ENCODE peak calls at places on chromosomes 4 and X, in six cellular contexts. One of them, this sample, is unnamed.
A peak's percentile ranks its signal among the peaks of the same experiment; 100 is the strongest.

GRCh38 chr4:136302566-136302965 is 1229.7 kb downstream of the PCDH18 start:
- DNase-seq in HepG2: no peak
- DNase-seq in K562: no peak
- DNase-seq in H1: no peak
- DNase-seq in GM12891: no peak
- DNase-seq in GM12878: no peak
- DNase-seq in this sample: no peak

GRCh38 chr4:130511776-130512175 is 1415.8 kb downstream of the C4orf33 start:
- DNase-seq in GM12878: no peak
- DNase-seq in H1: no peak
- DNase-seq in HepG2: no peak
- DNase-seq in K562: no peak
- DNase-seq in GM12891: no peak
- DNase-seq in this sample: no peak

GRCh38 chr4:147192679-147193078 is 247.0 kb upstream of the TTC29 start:
- DNase-seq in K562: no peak
- DNase-seq in GM12878: no peak
- DNase-seq in GM12891: no peak
- DNase-seq in H1: no peak
- DNase-seq in HepG2: no peak
- DNase-seq in this sample: no peak

GRCh38 chrX:11688201-11688600 is 22.5 kb upstream of the ARHGAP6 start:
- DNase-seq in GM12891: no peak
- DNase-seq in H1: no peak
- DNase-seq in GM12878: no peak
- DNase-seq in HepG2: no peak
- DNase-seq in K562: no peak
- DNase-seq in this sample: no peak

GRCh38 chrX:102892103-102892502 is 45.0 kb upstream of the RAB40AL start:
- DNase-seq in HepG2: no peak
- DNase-seq in GM12891: no peak
- DNase-seq in H1: no peak
- DNase-seq in K562: no peak
- DNase-seq in GM12878: no peak
- DNase-seq in this sample: no peak

GRCh38 chrX:119236599-119237525 is 777 bp downstream of the PGRMC1 start:
- DNase-seq in GM12878: no peak
- DNase-seq in GM12891: no peak
- DNase-seq in HepG2: no peak
- DNase-seq in K562: peak; percentile 44
- DNase-seq in H1: peak; percentile 45
- DNase-seq in this sample: peak; percentile 25

GRCh38 chr4:57040510-57040909 is 61.8 kb downstream of the POLR2B start:
- DNase-seq in K562: no peak
- DNase-seq in HepG2: no peak
- DNase-seq in GM12878: no peak
- DNase-seq in H1: no peak
- DNase-seq in GM12891: no peak
- DNase-seq in this sample: no peak

GRCh38 chrX:45497290-45497689 is 296.6 kb upstream of the DIPK2B start:
- DNase-seq in HepG2: no peak
- DNase-seq in H1: no peak
- DNase-seq in K562: no peak
- DNase-seq in GM12878: no peak
- DNase-seq in GM12891: no peak
- DNase-seq in this sample: no peak

GRCh38 chr4:151052785-151053184 is 37.7 kb upstream of the LRBA start:
- DNase-seq in HepG2: no peak
- DNase-seq in GM12878: no peak
- DNase-seq in K562: no peak
- DNase-seq in GM12891: no peak
- DNase-seq in H1: no peak
- DNase-seq in this sample: no peak

GRCh38 chr4:78776031-78776728 is at the start of gene BMP2K:
- DNase-seq in K562: peak; percentile 88
- DNase-seq in H1: peak; percentile 82
- DNase-seq in HepG2: peak; percentile 57
- DNase-seq in GM12891: peak; percentile 66
- DNase-seq in GM12878: no peak
- DNase-seq in this sample: peak; percentile 61

GRCh38 chr4:37726666-37727065 is 40.5 kb upstream of the RELL1 start:
- DNase-seq in GM12878: no peak
- DNase-seq in K562: no peak
- DNase-seq in HepG2: no peak
- DNase-seq in H1: no peak
- DNase-seq in GM12891: no peak
- DNase-seq in this sample: no peak

GRCh38 chrX:71910526-71911022 is at the start of gene NHSL2:
- DNase-seq in HepG2: no peak
- DNase-seq in H1: peak; percentile 53
- DNase-seq in GM12891: no peak
- DNase-seq in K562: no peak
- DNase-seq in GM12878: no peak
- DNase-seq in this sample: no peak

GRCh38 chr4:4432341-4433125 is 45.6 kb downstream of the NSG1 start:
- DNase-seq in H1: no peak
- DNase-seq in GM12891: no peak
- DNase-seq in HepG2: no peak
- DNase-seq in GM12878: no peak
- DNase-seq in K562: no peak
- DNase-seq in this sample: no peak

GRCh38 chr4:177509346-177509745 is 67.1 kb upstream of the AGA start:
- DNase-seq in H1: no peak
- DNase-seq in K562: no peak
- DNase-seq in GM12878: no peak
- DNase-seq in GM12891: no peak
- DNase-seq in HepG2: no peak
- DNase-seq in this sample: no peak

GRCh38 chr4:8850830-8851188 is 20.8 kb downstream of the HMX1 start:
- DNase-seq in GM12891: no peak
- DNase-seq in HepG2: no peak
- DNase-seq in GM12878: no peak
- DNase-seq in H1: peak; percentile 39
- DNase-seq in K562: no peak
- DNase-seq in this sample: no peak

GRCh38 chr4:8285976-8286718 is 16.6 kb downstream of the HTRA3 start:
- DNase-seq in GM12891: no peak
- DNase-seq in HepG2: no peak
- DNase-seq in K562: no peak
- DNase-seq in GM12878: no peak
- DNase-seq in H1: no peak
- DNase-seq in this sample: no peak

GRCh38 chr4:7199129-7199725 is 6.9 kb downstream of the SORCS2 start:
- DNase-seq in H1: no peak
- DNase-seq in GM12878: no peak
- DNase-seq in K562: no peak
- DNase-seq in HepG2: no peak
- DNase-seq in GM12891: no peak
- DNase-seq in this sample: no peak

GRCh38 chrX:27679281-27679680 is 89.1 kb downstream of the DCAF8L2 start:
- DNase-seq in K562: no peak
- DNase-seq in GM12878: no peak
- DNase-seq in GM12891: no peak
- DNase-seq in H1: no peak
- DNase-seq in HepG2: no peak
- DNase-seq in this sample: no peak

GRCh38 chr4:19880205-19880604 is 371.5 kb upstream of the SLIT2 start:
- DNase-seq in K562: no peak
- DNase-seq in HepG2: no peak
- DNase-seq in GM12891: no peak
- DNase-seq in H1: no peak
- DNase-seq in GM12878: no peak
- DNase-seq in this sample: no peak

GRCh38 chr4:182724414-182724813 is 192.8 kb downstream of the DCTD start:
- DNase-seq in HepG2: no peak
- DNase-seq in H1: no peak
- DNase-seq in K562: no peak
- DNase-seq in GM12891: no peak
- DNase-seq in GM12878: no peak
- DNase-seq in this sample: no peak

GRCh38 chr4:155514628-155515027 is 137.9 kb upstream of the MAP9 start:
- DNase-seq in H1: no peak
- DNase-seq in GM12878: no peak
- DNase-seq in K562: no peak
- DNase-seq in GM12891: no peak
- DNase-seq in HepG2: no peak
- DNase-seq in this sample: no peak

DNA sequence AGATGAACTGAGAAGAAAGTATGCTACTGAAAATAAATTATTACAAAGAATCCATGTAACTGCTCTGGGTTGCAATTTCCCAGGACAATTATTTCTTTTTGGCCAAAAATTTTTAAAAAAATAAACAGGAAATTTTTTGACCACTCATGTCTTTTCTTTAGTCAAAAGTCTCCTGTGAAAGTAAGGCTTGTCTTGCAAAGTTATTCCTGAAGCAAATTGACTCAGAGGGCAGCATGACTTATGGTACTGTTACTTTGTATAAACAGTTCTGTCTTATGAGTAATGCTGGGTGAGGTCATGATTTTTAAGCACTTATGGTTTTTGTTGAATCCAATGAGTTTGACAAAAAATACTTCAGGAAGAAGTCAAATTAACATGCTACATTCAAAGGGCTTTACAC is 292.8 kb upstream of the ARSJ start:
- DNase-seq in GM12878: no peak
- DNase-seq in HepG2: no peak
- DNase-seq in K562: no peak
- DNase-seq in GM12891: no peak
- DNase-seq in H1: no peak
- DNase-seq in this sample: no peak
- TF ChIP-seq POLR2AphosphoS5 in GM12878: no peak
- TF ChIP-seq POLR2AphosphoS5 in HepG2: no peak
- TF ChIP-seq POLR2AphosphoS5 in K562: no peak
- TF ChIP-seq POLR2AphosphoS5 in GM12891: no peak
- TF ChIP-seq POLR2AphosphoS5 in H1: no peak
- TF ChIP-seq POLR2AphosphoS5 in this sample: no peak

DNA sequence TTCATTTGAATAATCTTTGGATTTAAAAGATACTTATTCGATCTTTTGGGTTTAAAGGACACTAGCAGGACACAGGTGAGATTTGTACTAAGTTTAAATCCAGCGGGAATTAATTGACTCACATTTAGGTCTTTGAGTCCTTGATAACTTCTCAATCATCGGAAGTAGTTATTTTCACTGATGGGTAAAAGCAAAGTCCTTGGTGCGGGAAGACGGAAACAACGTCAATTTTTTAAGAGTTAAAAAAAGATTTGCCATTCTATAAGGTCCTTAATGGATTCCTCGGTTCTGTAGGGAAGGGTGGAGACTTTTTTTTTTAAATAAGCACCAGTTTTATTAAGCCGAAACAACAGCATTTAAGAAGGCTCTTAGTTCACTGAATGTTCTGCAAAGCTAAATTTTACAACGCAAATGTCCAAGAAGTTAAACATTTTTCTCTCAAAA is 2.9 kb downstream of the TMSB4X start:
- DNase-seq in GM12891: no peak
- DNase-seq in HepG2: no peak
- DNase-seq in H1: no peak
- DNase-seq in K562: no peak
- DNase-seq in GM12878: no peak
- DNase-seq in this sample: no peak
- TF ChIP-seq POLR2A in GM12891: no peak
- TF ChIP-seq POLR2A in HepG2: no peak
- TF ChIP-seq POLR2A in H1: peak; percentile 20
- TF ChIP-seq POLR2A in K562: peak; percentile 63
- TF ChIP-seq POLR2A in GM12878: no peak
- TF ChIP-seq POLR2A in this sample: no peak

DNA sequence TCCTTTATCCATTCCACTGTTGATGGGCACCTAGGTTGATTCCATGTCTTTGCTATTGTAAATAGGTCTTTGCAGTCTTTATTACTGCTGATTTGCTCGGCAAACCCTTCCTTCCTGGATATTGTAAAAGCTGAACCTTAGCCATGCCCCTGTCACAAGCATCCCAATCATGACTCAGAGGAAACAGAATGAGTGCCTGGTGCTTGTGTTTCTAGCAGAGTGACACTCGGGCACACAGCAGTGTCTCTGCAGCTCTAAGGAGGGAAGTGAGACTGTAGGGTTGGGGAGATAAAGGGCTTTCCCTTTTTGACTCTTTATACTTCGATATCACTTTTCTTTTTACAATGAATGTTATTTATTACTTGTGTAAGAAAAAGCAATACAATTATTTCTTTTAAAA is 83.3 kb downstream of the AKAP4 start:
- DNase-seq in GM12878: no peak
- DNase-seq in GM12891: no peak
- DNase-seq in K562: no peak
- DNase-seq in HepG2: no peak
- DNase-seq in H1: no peak
- DNase-seq in this sample: no peak
- TF ChIP-seq TAF1 in GM12878: no peak
- TF ChIP-seq TAF1 in GM12891: no peak
- TF ChIP-seq TAF1 in K562: no peak
- TF ChIP-seq TAF1 in HepG2: no peak
- TF ChIP-seq TAF1 in H1: no peak
- TF ChIP-seq TAF1 in this sample: no peak

GRCh38 chrX:9318761-9319160 is 146.1 kb upstream of the TBL1X start:
- DNase-seq in HepG2: no peak
- DNase-seq in K562: no peak
- DNase-seq in H1: no peak
- DNase-seq in GM12891: no peak
- DNase-seq in GM12878: no peak
- DNase-seq in this sample: no peak

GRCh38 chrX:9315086-9315485 is 149.8 kb upstream of the TBL1X start:
- DNase-seq in GM12891: no peak
- DNase-seq in H1: no peak
- DNase-seq in K562: no peak
- DNase-seq in HepG2: no peak
- DNase-seq in GM12878: no peak
- DNase-seq in this sample: no peak

GRCh38 chrX:9317174-9317573 is 147.7 kb upstream of the TBL1X start:
- DNase-seq in GM12891: no peak
- DNase-seq in GM12878: no peak
- DNase-seq in H1: no peak
- DNase-seq in HepG2: no peak
- DNase-seq in K562: no peak
- DNase-seq in this sample: no peak

GRCh38 chrX:9318213-9318612 is 146.6 kb upstream of the TBL1X start:
- DNase-seq in H1: no peak
- DNase-seq in GM12878: no peak
- DNase-seq in GM12891: no peak
- DNase-seq in K562: no peak
- DNase-seq in HepG2: no peak
- DNase-seq in this sample: no peak

GRCh38 chrX:9316096-9316495 is 148.8 kb upstream of the TBL1X start:
- DNase-seq in H1: no peak
- DNase-seq in GM12878: no peak
- DNase-seq in HepG2: no peak
- DNase-seq in K562: no peak
- DNase-seq in GM12891: no peak
- DNase-seq in this sample: no peak
- TF ChIP-seq POLR2AphosphoS5 in H1: no peak
- TF ChIP-seq POLR2AphosphoS5 in GM12878: no peak
- TF ChIP-seq POLR2AphosphoS5 in HepG2: no peak
- TF ChIP-seq POLR2AphosphoS5 in K562: no peak
- TF ChIP-seq POLR2AphosphoS5 in GM12891: no peak
- TF ChIP-seq POLR2AphosphoS5 in this sample: no peak

GRCh38 chrX:140744085-140744484 is 34.5 kb downstream of the LINC00632 start:
- DNase-seq in K562: no peak
- DNase-seq in HepG2: no peak
- DNase-seq in GM12878: no peak
- DNase-seq in GM12891: no peak
- DNase-seq in H1: no peak
- DNase-seq in this sample: no peak
- TF ChIP-seq POLR2A in K562: no peak
- TF ChIP-seq POLR2A in HepG2: no peak
- TF ChIP-seq POLR2A in GM12878: no peak
- TF ChIP-seq POLR2A in GM12891: no peak
- TF ChIP-seq POLR2A in H1: no peak
- TF ChIP-seq POLR2A in this sample: no peak